ENCODE peak calls at places on chromosome 21, in five cellular contexts. One of them, this sample, is unnamed.

GRCh38 chr21:45109831-45110492 is 35.6 kb downstream of the ADARB1 start:
- DNase-seq in NCI-H2029 treated with DMSO at 0.1 percent for 48 hours: no peak
- DNase-seq in activated gamma-delta T cell treated with Interleukin-2 at 50 U/mL for 16 hours: no peak
- DNase-seq in RWPE1: no peak
- DNase-seq in stimulated activated naive CD8-positive, alpha-beta T cell treated with anti-CD3 and anti-CD28 coated beads, Interleukin-15, Interleukin-2, amounts not matched to agents 100 U/mL and 50 U/mL, for 24 hours: peak
- DNase-seq in this sample: no peak

GRCh38 chr21:15333943-15334342 is 269.1 kb upstream of the NRIP1 start:
- DNase-seq in RWPE1: no peak
- DNase-seq in stimulated activated naive CD8-positive, alpha-beta T cell treated with anti-CD3 and anti-CD28 coated beads, Interleukin-15, Interleukin-2, amounts not matched to agents 100 U/mL and 50 U/mL, for 24 hours: no peak
- DNase-seq in activated gamma-delta T cell treated with Interleukin-2 at 50 U/mL for 16 hours: no peak
- DNase-seq in NCI-H2029 treated with DMSO at 0.1 percent for 48 hours: no peak
- DNase-seq in this sample: no peak

GRCh38 chr21:43694437-43695079 is 24.4 kb upstream of the PDXK start:
- DNase-seq in stimulated activated naive CD8-positive, alpha-beta T cell treated with anti-CD3 and anti-CD28 coated beads, Interleukin-15, Interleukin-2, amounts not matched to agents 100 U/mL and 50 U/mL, for 24 hours: no peak
- DNase-seq in RWPE1: no peak
- DNase-seq in activated gamma-delta T cell treated with Interleukin-2 at 50 U/mL for 16 hours: no peak
- DNase-seq in NCI-H2029 treated with DMSO at 0.1 percent for 48 hours: no peak
- DNase-seq in this sample: no peak

GRCh38 chr21:35367558-35367957 is 318.5 kb upstream of the RUNX1 start:
- DNase-seq in NCI-H2029 treated with DMSO at 0.1 percent for 48 hours: no peak
- DNase-seq in activated gamma-delta T cell treated with Interleukin-2 at 50 U/mL for 16 hours: no peak
- DNase-seq in RWPE1: no peak
- DNase-seq in stimulated activated naive CD8-positive, alpha-beta T cell treated with anti-CD3 and anti-CD28 coated beads, Interleukin-15, Interleukin-2, amounts not matched to agents 100 U/mL and 50 U/mL, for 24 hours: no peak
- DNase-seq in this sample: no peak

GRCh38 chr21:46273341-46273740 is 12.1 kb downstream of the MCM3AP start:
- DNase-seq in NCI-H2029 treated with DMSO at 0.1 percent for 48 hours: no peak
- DNase-seq in activated gamma-delta T cell treated with Interleukin-2 at 50 U/mL for 16 hours: no peak
- DNase-seq in RWPE1: no peak
- DNase-seq in stimulated activated naive CD8-positive, alpha-beta T cell treated with anti-CD3 and anti-CD28 coated beads, Interleukin-15, Interleukin-2, amounts not matched to agents 100 U/mL and 50 U/mL, for 24 hours: no peak
- DNase-seq in this sample: no peak

GRCh38 chr21:23014021-23014420 is 2015.8 kb downstream of the NCAM2 start:
- DNase-seq in activated gamma-delta T cell treated with Interleukin-2 at 50 U/mL for 16 hours: no peak
- DNase-seq in NCI-H2029 treated with DMSO at 0.1 percent for 48 hours: no peak
- DNase-seq in stimulated activated naive CD8-positive, alpha-beta T cell treated with anti-CD3 and anti-CD28 coated beads, Interleukin-15, Interleukin-2, amounts not matched to agents 100 U/mL and 50 U/mL, for 24 hours: no peak
- DNase-seq in RWPE1: no peak
- DNase-seq in this sample: no peak

GRCh38 chr21:33492571-33492970 is 1.1 kb upstream of the DNAJC28 start:
- DNase-seq in RWPE1: peak
- DNase-seq in stimulated activated naive CD8-positive, alpha-beta T cell treated with anti-CD3 and anti-CD28 coated beads, Interleukin-15, Interleukin-2, amounts not matched to agents 100 U/mL and 50 U/mL, for 24 hours: no peak
- DNase-seq in activated gamma-delta T cell treated with Interleukin-2 at 50 U/mL for 16 hours: no peak
- DNase-seq in NCI-H2029 treated with DMSO at 0.1 percent for 48 hours: no peak
- DNase-seq in this sample: no peak

GRCh38 chr21:42673633-42674328 is 20.4 kb downstream of the PDE9A start:
- DNase-seq in activated gamma-delta T cell treated with Interleukin-2 at 50 U/mL for 16 hours: no peak
- DNase-seq in NCI-H2029 treated with DMSO at 0.1 percent for 48 hours: no peak
- DNase-seq in stimulated activated naive CD8-positive, alpha-beta T cell treated with anti-CD3 and anti-CD28 coated beads, Interleukin-15, Interleukin-2, amounts not matched to agents 100 U/mL and 50 U/mL, for 24 hours: no peak
- DNase-seq in RWPE1: no peak
- DNase-seq in this sample: peak

GRCh38 chr21:34986561-34987533 is 62.3 kb downstream of the RUNX1 start:
- DNase-seq in stimulated activated naive CD8-positive, alpha-beta T cell treated with anti-CD3 and anti-CD28 coated beads, Interleukin-15, Interleukin-2, amounts not matched to agents 100 U/mL and 50 U/mL, for 24 hours: peak
- DNase-seq in RWPE1: no peak
- DNase-seq in NCI-H2029 treated with DMSO at 0.1 percent for 48 hours: no peak
- DNase-seq in activated gamma-delta T cell treated with Interleukin-2 at 50 U/mL for 16 hours: peak
- DNase-seq in this sample: no peak

GRCh38 chr21:43911935-43912487 is 47.0 kb downstream of the AGPAT3 start:
- DNase-seq in activated gamma-delta T cell treated with Interleukin-2 at 50 U/mL for 16 hours: no peak
- DNase-seq in NCI-H2029 treated with DMSO at 0.1 percent for 48 hours: no peak
- DNase-seq in stimulated activated naive CD8-positive, alpha-beta T cell treated with anti-CD3 and anti-CD28 coated beads, Interleukin-15, Interleukin-2, amounts not matched to agents 100 U/mL and 50 U/mL, for 24 hours: no peak
- DNase-seq in RWPE1: no peak
- DNase-seq in this sample: no peak

GRCh38 chr21:14210738-14211137 is at the start of gene LIPI:
- DNase-seq in stimulated activated naive CD8-positive, alpha-beta T cell treated with anti-CD3 and anti-CD28 coated beads, Interleukin-15, Interleukin-2, amounts not matched to agents 100 U/mL and 50 U/mL, for 24 hours: no peak
- DNase-seq in RWPE1: no peak
- DNase-seq in activated gamma-delta T cell treated with Interleukin-2 at 50 U/mL for 16 hours: no peak
- DNase-seq in NCI-H2029 treated with DMSO at 0.1 percent for 48 hours: no peak
- DNase-seq in this sample: no peak

GRCh38 chr21:46385846-46386725 is 62.1 kb downstream of the PCNT start:
- DNase-seq in NCI-H2029 treated with DMSO at 0.1 percent for 48 hours: no peak
- DNase-seq in activated gamma-delta T cell treated with Interleukin-2 at 50 U/mL for 16 hours: no peak
- DNase-seq in RWPE1: no peak
- DNase-seq in stimulated activated naive CD8-positive, alpha-beta T cell treated with anti-CD3 and anti-CD28 coated beads, Interleukin-15, Interleukin-2, amounts not matched to agents 100 U/mL and 50 U/mL, for 24 hours: no peak
- DNase-seq in this sample: peak

GRCh38 chr21:45886610-45887026 is 95.0 kb upstream of the COL6A1 start:
- DNase-seq in NCI-H2029 treated with DMSO at 0.1 percent for 48 hours: no peak
- DNase-seq in RWPE1: no peak
- DNase-seq in activated gamma-delta T cell treated with Interleukin-2 at 50 U/mL for 16 hours: peak
- DNase-seq in stimulated activated naive CD8-positive, alpha-beta T cell treated with anti-CD3 and anti-CD28 coated beads, Interleukin-15, Interleukin-2, amounts not matched to agents 100 U/mL and 50 U/mL, for 24 hours: peak
- DNase-seq in this sample: no peak

GRCh38 chr21:38365521-38365920 is 108.7 kb downstream of the KCNJ15 start:
- DNase-seq in NCI-H2029 treated with DMSO at 0.1 percent for 48 hours: no peak
- DNase-seq in stimulated activated naive CD8-positive, alpha-beta T cell treated with anti-CD3 and anti-CD28 coated beads, Interleukin-15, Interleukin-2, amounts not matched to agents 100 U/mL and 50 U/mL, for 24 hours: no peak
- DNase-seq in activated gamma-delta T cell treated with Interleukin-2 at 50 U/mL for 16 hours: no peak
- DNase-seq in RWPE1: no peak
- DNase-seq in this sample: no peak

GRCh38 chr21:29656504-29657227 is 283.1 kb downstream of the GRIK1 start:
- DNase-seq in RWPE1: peak
- DNase-seq in stimulated activated naive CD8-positive, alpha-beta T cell treated with anti-CD3 and anti-CD28 coated beads, Interleukin-15, Interleukin-2, amounts not matched to agents 100 U/mL and 50 U/mL, for 24 hours: no peak
- DNase-seq in NCI-H2029 treated with DMSO at 0.1 percent for 48 hours: no peak
- DNase-seq in activated gamma-delta T cell treated with Interleukin-2 at 50 U/mL for 16 hours: no peak
- DNase-seq in this sample: no peak

GRCh38 chr21:20250337-20250736 is 747.9 kb upstream of the NCAM2 start:
- DNase-seq in activated gamma-delta T cell treated with Interleukin-2 at 50 U/mL for 16 hours: no peak
- DNase-seq in RWPE1: no peak
- DNase-seq in NCI-H2029 treated with DMSO at 0.1 percent for 48 hours: no peak
- DNase-seq in stimulated activated naive CD8-positive, alpha-beta T cell treated with anti-CD3 and anti-CD28 coated beads, Interleukin-15, Interleukin-2, amounts not matched to agents 100 U/mL and 50 U/mL, for 24 hours: no peak
- DNase-seq in this sample: no peak

GRCh38 chr21:41170442-41170841 is 2.5 kb downstream of the BACE2 start:
- DNase-seq in RWPE1: peak
- DNase-seq in NCI-H2029 treated with DMSO at 0.1 percent for 48 hours: peak
- DNase-seq in stimulated activated naive CD8-positive, alpha-beta T cell treated with anti-CD3 and anti-CD28 coated beads, Interleukin-15, Interleukin-2, amounts not matched to agents 100 U/mL and 50 U/mL, for 24 hours: peak
- DNase-seq in activated gamma-delta T cell treated with Interleukin-2 at 50 U/mL for 16 hours: no peak
- DNase-seq in this sample: no peak

GRCh38 chr21:37071561-37072238 is 1.2 kb downstream of the PIGP start:
- DNase-seq in stimulated activated naive CD8-positive, alpha-beta T cell treated with anti-CD3 and anti-CD28 coated beads, Interleukin-15, Interleukin-2, amounts not matched to agents 100 U/mL and 50 U/mL, for 24 hours: peak
- DNase-seq in RWPE1: peak
- DNase-seq in NCI-H2029 treated with DMSO at 0.1 percent for 48 hours: no peak
- DNase-seq in activated gamma-delta T cell treated with Interleukin-2 at 50 U/mL for 16 hours: no peak
- DNase-seq in this sample: peak

GRCh38 chr21:35046223-35046690 is 2.8 kb downstream of the RUNX1 start:
- DNase-seq in activated gamma-delta T cell treated with Interleukin-2 at 50 U/mL for 16 hours: no peak
- DNase-seq in RWPE1: no peak
- DNase-seq in stimulated activated naive CD8-positive, alpha-beta T cell treated with anti-CD3 and anti-CD28 coated beads, Interleukin-15, Interleukin-2, amounts not matched to agents 100 U/mL and 50 U/mL, for 24 hours: no peak
- DNase-seq in NCI-H2029 treated with DMSO at 0.1 percent for 48 hours: no peak
- DNase-seq in this sample: no peak

GRCh38 chr21:28714795-28715464 is 277.7 kb downstream of the LTN1 start:
- DNase-seq in NCI-H2029 treated with DMSO at 0.1 percent for 48 hours: no peak
- DNase-seq in stimulated activated naive CD8-positive, alpha-beta T cell treated with anti-CD3 and anti-CD28 coated beads, Interleukin-15, Interleukin-2, amounts not matched to agents 100 U/mL and 50 U/mL, for 24 hours: no peak
- DNase-seq in activated gamma-delta T cell treated with Interleukin-2 at 50 U/mL for 16 hours: no peak
- DNase-seq in RWPE1: no peak
- DNase-seq in this sample: no peak

GRCh38 chr21:39597595-39598185 is 15.1 kb upstream of the B3GALT5 start:
- DNase-seq in NCI-H2029 treated with DMSO at 0.1 percent for 48 hours: no peak
- DNase-seq in activated gamma-delta T cell treated with Interleukin-2 at 50 U/mL for 16 hours: no peak
- DNase-seq in RWPE1: no peak
- DNase-seq in stimulated activated naive CD8-positive, alpha-beta T cell treated with anti-CD3 and anti-CD28 coated beads, Interleukin-15, Interleukin-2, amounts not matched to agents 100 U/mL and 50 U/mL, for 24 hours: no peak
- DNase-seq in this sample: peak

GRCh38 chr21:31005019-31005418 is 33.3 kb downstream of the KRTAP19-8 start:
- DNase-seq in activated gamma-delta T cell treated with Interleukin-2 at 50 U/mL for 16 hours: no peak
- DNase-seq in RWPE1: no peak
- DNase-seq in stimulated activated naive CD8-positive, alpha-beta T cell treated with anti-CD3 and anti-CD28 coated beads, Interleukin-15, Interleukin-2, amounts not matched to agents 100 U/mL and 50 U/mL, for 24 hours: no peak
- DNase-seq in NCI-H2029 treated with DMSO at 0.1 percent for 48 hours: no peak
- DNase-seq in this sample: no peak

GRCh38 chr21:36705679-36706481 is 7.0 kb downstream of the SIM2 start:
- DNase-seq in activated gamma-delta T cell treated with Interleukin-2 at 50 U/mL for 16 hours: no peak
- DNase-seq in RWPE1: no peak
- DNase-seq in NCI-H2029 treated with DMSO at 0.1 percent for 48 hours: no peak
- DNase-seq in stimulated activated naive CD8-positive, alpha-beta T cell treated with anti-CD3 and anti-CD28 coated beads, Interleukin-15, Interleukin-2, amounts not matched to agents 100 U/mL and 50 U/mL, for 24 hours: peak
- DNase-seq in this sample: peak

GRCh38 chr21:43318841-43319781 is 107.8 kb downstream of the SIK1 start:
- DNase-seq in stimulated activated naive CD8-positive, alpha-beta T cell treated with anti-CD3 and anti-CD28 coated beads, Interleukin-15, Interleukin-2, amounts not matched to agents 100 U/mL and 50 U/mL, for 24 hours: no peak
- DNase-seq in NCI-H2029 treated with DMSO at 0.1 percent for 48 hours: no peak
- DNase-seq in RWPE1: peak
- DNase-seq in activated gamma-delta T cell treated with Interleukin-2 at 50 U/mL for 16 hours: no peak
- DNase-seq in this sample: no peak

GRCh38 chr21:42705746-42706374 is 52.4 kb downstream of the PDE9A start:
- DNase-seq in activated gamma-delta T cell treated with Interleukin-2 at 50 U/mL for 16 hours: no peak
- DNase-seq in RWPE1: no peak
- DNase-seq in stimulated activated naive CD8-positive, alpha-beta T cell treated with anti-CD3 and anti-CD28 coated beads, Interleukin-15, Interleukin-2, amounts not matched to agents 100 U/mL and 50 U/mL, for 24 hours: no peak
- DNase-seq in NCI-H2029 treated with DMSO at 0.1 percent for 48 hours: no peak
- DNase-seq in this sample: no peak

GRCh38 chr21:42614811-42615342 is 38.5 kb upstream of the PDE9A start:
- DNase-seq in NCI-H2029 treated with DMSO at 0.1 percent for 48 hours: no peak
- DNase-seq in stimulated activated naive CD8-positive, alpha-beta T cell treated with anti-CD3 and anti-CD28 coated beads, Interleukin-15, Interleukin-2, amounts not matched to agents 100 U/mL and 50 U/mL, for 24 hours: peak
- DNase-seq in RWPE1: peak
- DNase-seq in activated gamma-delta T cell treated with Interleukin-2 at 50 U/mL for 16 hours: peak
- DNase-seq in this sample: no peak

GRCh38 chr21:40681164-40681859 is 165.6 kb downstream of the DSCAM start:
- DNase-seq in NCI-H2029 treated with DMSO at 0.1 percent for 48 hours: no peak
- DNase-seq in RWPE1: no peak
- DNase-seq in activated gamma-delta T cell treated with Interleukin-2 at 50 U/mL for 16 hours: no peak
- DNase-seq in stimulated activated naive CD8-positive, alpha-beta T cell treated with anti-CD3 and anti-CD28 coated beads, Interleukin-15, Interleukin-2, amounts not matched to agents 100 U/mL and 50 U/mL, for 24 hours: no peak
- DNase-seq in this sample: peak

GRCh38 chr21:35252831-35253230 is 203.7 kb upstream of the RUNX1 start:
- DNase-seq in stimulated activated naive CD8-positive, alpha-beta T cell treated with anti-CD3 and anti-CD28 coated beads, Interleukin-15, Interleukin-2, amounts not matched to agents 100 U/mL and 50 U/mL, for 24 hours: no peak
- DNase-seq in activated gamma-delta T cell treated with Interleukin-2 at 50 U/mL for 16 hours: no peak
- DNase-seq in RWPE1: no peak
- DNase-seq in NCI-H2029 treated with DMSO at 0.1 percent for 48 hours: no peak
- DNase-seq in this sample: no peak

GRCh38 chr21:25573409-25574206 is 33.7 kb downstream of the MRPL39 start:
- DNase-seq in activated gamma-delta T cell treated with Interleukin-2 at 50 U/mL for 16 hours: peak
- DNase-seq in stimulated activated naive CD8-positive, alpha-beta T cell treated with anti-CD3 and anti-CD28 coated beads, Interleukin-15, Interleukin-2, amounts not matched to agents 100 U/mL and 50 U/mL, for 24 hours: peak
- DNase-seq in NCI-H2029 treated with DMSO at 0.1 percent for 48 hours: no peak
- DNase-seq in RWPE1: peak
- DNase-seq in this sample: no peak

GRCh38 chr21:46097826-46098286 is at the start of gene COL6A2:
- DNase-seq in RWPE1: peak
- DNase-seq in stimulated activated naive CD8-positive, alpha-beta T cell treated with anti-CD3 and anti-CD28 coated beads, Interleukin-15, Interleukin-2, amounts not matched to agents 100 U/mL and 50 U/mL, for 24 hours: peak
- DNase-seq in activated gamma-delta T cell treated with Interleukin-2 at 50 U/mL for 16 hours: peak
- DNase-seq in NCI-H2029 treated with DMSO at 0.1 percent for 48 hours: no peak
- DNase-seq in this sample: peak

GRCh38 chr21:38900499-38900898 is 94.8 kb downstream of the ETS2 start:
- DNase-seq in stimulated activated naive CD8-positive, alpha-beta T cell treated with anti-CD3 and anti-CD28 coated beads, Interleukin-15, Interleukin-2, amounts not matched to agents 100 U/mL and 50 U/mL, for 24 hours: no peak
- DNase-seq in activated gamma-delta T cell treated with Interleukin-2 at 50 U/mL for 16 hours: no peak
- DNase-seq in RWPE1: no peak
- DNase-seq in NCI-H2029 treated with DMSO at 0.1 percent for 48 hours: no peak
- DNase-seq in this sample: no peak

GRCh38 chr21:45009616-45010015 is 64.8 kb upstream of the ADARB1 start:
- DNase-seq in NCI-H2029 treated with DMSO at 0.1 percent for 48 hours: no peak
- DNase-seq in RWPE1: no peak
- DNase-seq in activated gamma-delta T cell treated with Interleukin-2 at 50 U/mL for 16 hours: no peak
- DNase-seq in stimulated activated naive CD8-positive, alpha-beta T cell treated with anti-CD3 and anti-CD28 coated beads, Interleukin-15, Interleukin-2, amounts not matched to agents 100 U/mL and 50 U/mL, for 24 hours: no peak
- DNase-seq in this sample: no peak

GRCh38 chr21:38766987-38767722 is 38.6 kb upstream of the ETS2 start:
- DNase-seq in activated gamma-delta T cell treated with Interleukin-2 at 50 U/mL for 16 hours: peak
- DNase-seq in NCI-H2029 treated with DMSO at 0.1 percent for 48 hours: peak
- DNase-seq in stimulated activated naive CD8-positive, alpha-beta T cell treated with anti-CD3 and anti-CD28 coated beads, Interleukin-15, Interleukin-2, amounts not matched to agents 100 U/mL and 50 U/mL, for 24 hours: peak
- DNase-seq in RWPE1: peak
- DNase-seq in this sample: peak

GRCh38 chr21:45228171-45228641 is 59.5 kb downstream of the POFUT2 start:
- DNase-seq in activated gamma-delta T cell treated with Interleukin-2 at 50 U/mL for 16 hours: peak
- DNase-seq in stimulated activated naive CD8-positive, alpha-beta T cell treated with anti-CD3 and anti-CD28 coated beads, Interleukin-15, Interleukin-2, amounts not matched to agents 100 U/mL and 50 U/mL, for 24 hours: peak
- DNase-seq in NCI-H2029 treated with DMSO at 0.1 percent for 48 hours: no peak
- DNase-seq in RWPE1: peak
- DNase-seq in this sample: peak

GRCh38 chr21:40146201-40146890 is 279.1 kb downstream of the PCP4 start:
- DNase-seq in NCI-H2029 treated with DMSO at 0.1 percent for 48 hours: peak
- DNase-seq in stimulated activated naive CD8-positive, alpha-beta T cell treated with anti-CD3 and anti-CD28 coated beads, Interleukin-15, Interleukin-2, amounts not matched to agents 100 U/mL and 50 U/mL, for 24 hours: no peak
- DNase-seq in RWPE1: no peak
- DNase-seq in activated gamma-delta T cell treated with Interleukin-2 at 50 U/mL for 16 hours: no peak
- DNase-seq in this sample: no peak

GRCh38 chr21:39660191-39660590 is 47.5 kb downstream of the B3GALT5 start:
- DNase-seq in stimulated activated naive CD8-positive, alpha-beta T cell treated with anti-CD3 and anti-CD28 coated beads, Interleukin-15, Interleukin-2, amounts not matched to agents 100 U/mL and 50 U/mL, for 24 hours: no peak
- DNase-seq in activated gamma-delta T cell treated with Interleukin-2 at 50 U/mL for 16 hours: no peak
- DNase-seq in NCI-H2029 treated with DMSO at 0.1 percent for 48 hours: peak
- DNase-seq in RWPE1: no peak
- DNase-seq in this sample: no peak

GRCh38 chr21:44723177-44724131 is 12.1 kb upstream of the TSPEAR start:
- DNase-seq in stimulated activated naive CD8-positive, alpha-beta T cell treated with anti-CD3 and anti-CD28 coated beads, Interleukin-15, Interleukin-2, amounts not matched to agents 100 U/mL and 50 U/mL, for 24 hours: peak
- DNase-seq in activated gamma-delta T cell treated with Interleukin-2 at 50 U/mL for 16 hours: no peak
- DNase-seq in RWPE1: no peak
- DNase-seq in NCI-H2029 treated with DMSO at 0.1 percent for 48 hours: no peak
- DNase-seq in this sample: no peak

GRCh38 chr21:27525780-27526179 is 558.9 kb upstream of the ADAMTS5 start:
- DNase-seq in activated gamma-delta T cell treated with Interleukin-2 at 50 U/mL for 16 hours: no peak
- DNase-seq in stimulated activated naive CD8-positive, alpha-beta T cell treated with anti-CD3 and anti-CD28 coated beads, Interleukin-15, Interleukin-2, amounts not matched to agents 100 U/mL and 50 U/mL, for 24 hours: no peak
- DNase-seq in RWPE1: no peak
- DNase-seq in NCI-H2029 treated with DMSO at 0.1 percent for 48 hours: no peak
- DNase-seq in this sample: no peak